ENCODE peak calls at places on chromosomes 5 and 9, in ten cellular contexts. One of them, this sample, is unnamed.

GRCh38 chr9:90783552-90783951 is 18.1 kb upstream of the SYK start:
- DNase-seq in tibial nerve: no peak
- DNase-seq in cerebellar cortex: no peak
- DNase-seq in RPMI8226: no peak
- DNase-seq in caudate nucleus: no peak
- DNase-seq in NCI-H1694: no peak
- DNase-seq in stimulated activated CD4-positive, alpha-beta T cell treated with anti-CD3 and anti-CD28 coated beads, TNF-alpha, amount 100 ng/mL, for 4 hours: no peak
- DNase-seq in NCI-H1092: no peak
- DNase-seq in HFF-Myc: no peak
- DNase-seq in T1000: no peak
- DNase-seq in this sample: no peak

GRCh38 chr5:124394700-124395099 is 351.7 kb downstream of the ZNF608 start:
- DNase-seq in tibial nerve: no peak
- DNase-seq in cerebellar cortex: peak; percentile 5
- DNase-seq in RPMI8226: no peak
- DNase-seq in caudate nucleus: no peak
- DNase-seq in NCI-H1694: no peak
- DNase-seq in stimulated activated CD4-positive, alpha-beta T cell treated with anti-CD3 and anti-CD28 coated beads, TNF-alpha, amount 100 ng/mL, for 4 hours: no peak
- DNase-seq in NCI-H1092: no peak
- DNase-seq in HFF-Myc: no peak
- DNase-seq in T1000: no peak
- DNase-seq in this sample: no peak

GRCh38 chr9:38484076-38484637 is 59.9 kb upstream of the IGFBPL1 start:
- DNase-seq in tibial nerve: no peak
- DNase-seq in cerebellar cortex: no peak
- DNase-seq in RPMI8226: no peak
- DNase-seq in caudate nucleus: no peak
- DNase-seq in NCI-H1694: peak; percentile 2
- DNase-seq in stimulated activated CD4-positive, alpha-beta T cell treated with anti-CD3 and anti-CD28 coated beads, TNF-alpha, amount 100 ng/mL, for 4 hours: no peak
- DNase-seq in NCI-H1092: peak; percentile 7
- DNase-seq in HFF-Myc: no peak
- DNase-seq in T1000: no peak
- DNase-seq in this sample: no peak

GRCh38 chr5:153799466-153799865 is 239.2 kb downstream of the FAM114A2 start:
- DNase-seq in tibial nerve: no peak
- DNase-seq in cerebellar cortex: no peak
- DNase-seq in RPMI8226: no peak
- DNase-seq in caudate nucleus: no peak
- DNase-seq in NCI-H1694: no peak
- DNase-seq in stimulated activated CD4-positive, alpha-beta T cell treated with anti-CD3 and anti-CD28 coated beads, TNF-alpha, amount 100 ng/mL, for 4 hours: no peak
- DNase-seq in NCI-H1092: no peak
- DNase-seq in HFF-Myc: no peak
- DNase-seq in T1000: no peak
- DNase-seq in this sample: no peak

GRCh38 chr5:82050955-82051354 is 79.1 kb downstream of the ATG10 start:
- DNase-seq in tibial nerve: no peak
- DNase-seq in cerebellar cortex: no peak
- DNase-seq in RPMI8226: no peak
- DNase-seq in caudate nucleus: no peak
- DNase-seq in NCI-H1694: no peak
- DNase-seq in stimulated activated CD4-positive, alpha-beta T cell treated with anti-CD3 and anti-CD28 coated beads, TNF-alpha, amount 100 ng/mL, for 4 hours: no peak
- DNase-seq in NCI-H1092: no peak
- DNase-seq in HFF-Myc: no peak
- DNase-seq in T1000: no peak
- DNase-seq in this sample: no peak

GRCh38 chr5:156109317-156110023 is 217.5 kb upstream of the SGCD start:
- DNase-seq in tibial nerve: no peak
- DNase-seq in cerebellar cortex: no peak
- DNase-seq in RPMI8226: no peak
- DNase-seq in caudate nucleus: no peak
- DNase-seq in NCI-H1694: no peak
- DNase-seq in stimulated activated CD4-positive, alpha-beta T cell treated with anti-CD3 and anti-CD28 coated beads, TNF-alpha, amount 100 ng/mL, for 4 hours: no peak
- DNase-seq in NCI-H1092: no peak
- DNase-seq in HFF-Myc: no peak
- DNase-seq in T1000: no peak
- DNase-seq in this sample: no peak

GRCh38 chr9:76646249-76646648 is 118.0 kb upstream of the PCA3 start:
- DNase-seq in tibial nerve: no peak
- DNase-seq in cerebellar cortex: peak; percentile 97
- DNase-seq in RPMI8226: no peak
- DNase-seq in caudate nucleus: no peak
- DNase-seq in NCI-H1694: no peak
- DNase-seq in stimulated activated CD4-positive, alpha-beta T cell treated with anti-CD3 and anti-CD28 coated beads, TNF-alpha, amount 100 ng/mL, for 4 hours: no peak
- DNase-seq in NCI-H1092: peak; percentile 83
- DNase-seq in HFF-Myc: no peak
- DNase-seq in T1000: no peak
- DNase-seq in this sample: no peak

GRCh38 chr9:72364679-72365524 is at the start of gene ZFAND5:
- DNase-seq in tibial nerve: peak; percentile 99
- DNase-seq in cerebellar cortex: peak; percentile 99
- DNase-seq in RPMI8226: peak; percentile 95
- DNase-seq in caudate nucleus: peak; percentile 98
- DNase-seq in NCI-H1694: peak; percentile 90
- DNase-seq in stimulated activated CD4-positive, alpha-beta T cell treated with anti-CD3 and anti-CD28 coated beads, TNF-alpha, amount 100 ng/mL, for 4 hours: peak; percentile 92
- DNase-seq in NCI-H1092: peak; percentile 97
- DNase-seq in HFF-Myc: peak; percentile 83
- DNase-seq in T1000: peak; percentile 95
- DNase-seq in this sample: peak; percentile 90

GRCh38 chr5:104800440-104801048 is 1238.0 kb upstream of the NUDT12 start:
- DNase-seq in tibial nerve: no peak
- DNase-seq in cerebellar cortex: no peak
- DNase-seq in RPMI8226: peak; percentile 42
- DNase-seq in caudate nucleus: no peak
- DNase-seq in NCI-H1694: no peak
- DNase-seq in stimulated activated CD4-positive, alpha-beta T cell treated with anti-CD3 and anti-CD28 coated beads, TNF-alpha, amount 100 ng/mL, for 4 hours: no peak
- DNase-seq in NCI-H1092: no peak
- DNase-seq in HFF-Myc: no peak
- DNase-seq in T1000: no peak
- DNase-seq in this sample: no peak

GRCh38 chr9:121321039-121321503 is 49.0 kb downstream of the STOM start:
- DNase-seq in tibial nerve: no peak
- DNase-seq in cerebellar cortex: no peak
- DNase-seq in RPMI8226: no peak
- DNase-seq in caudate nucleus: no peak
- DNase-seq in NCI-H1694: no peak
- DNase-seq in stimulated activated CD4-positive, alpha-beta T cell treated with anti-CD3 and anti-CD28 coated beads, TNF-alpha, amount 100 ng/mL, for 4 hours: no peak
- DNase-seq in NCI-H1092: no peak
- DNase-seq in HFF-Myc: no peak
- DNase-seq in T1000: no peak
- DNase-seq in this sample: no peak

GRCh38 chr5:1633605-1634336 is 110.0 kb upstream of the LPCAT1 start:
- DNase-seq in tibial nerve: peak; percentile 54
- DNase-seq in cerebellar cortex: peak; percentile 76
- DNase-seq in RPMI8226: peak; percentile 87
- DNase-seq in caudate nucleus: peak; percentile 55
- DNase-seq in NCI-H1694: peak; percentile 72
- DNase-seq in stimulated activated CD4-positive, alpha-beta T cell treated with anti-CD3 and anti-CD28 coated beads, TNF-alpha, amount 100 ng/mL, for 4 hours: peak; percentile 55
- DNase-seq in NCI-H1092: peak; percentile 55
- DNase-seq in HFF-Myc: peak; percentile 35
- DNase-seq in T1000: no peak
- DNase-seq in this sample: peak; percentile 49

GRCh38 chr5:135718151-135718550 is 116.3 kb upstream of the SLC25A48 start:
- DNase-seq in tibial nerve: no peak
- DNase-seq in cerebellar cortex: no peak
- DNase-seq in RPMI8226: no peak
- DNase-seq in caudate nucleus: no peak
- DNase-seq in NCI-H1694: no peak
- DNase-seq in stimulated activated CD4-positive, alpha-beta T cell treated with anti-CD3 and anti-CD28 coated beads, TNF-alpha, amount 100 ng/mL, for 4 hours: no peak
- DNase-seq in NCI-H1092: no peak
- DNase-seq in HFF-Myc: no peak
- DNase-seq in T1000: no peak
- DNase-seq in this sample: no peak

GRCh38 chr5:65480306-65480865 is 1.3 kb downstream of the ADAMTS6 start:
- DNase-seq in tibial nerve: peak; percentile 61
- DNase-seq in cerebellar cortex: peak; percentile 29
- DNase-seq in RPMI8226: peak; percentile 76
- DNase-seq in caudate nucleus: no peak
- DNase-seq in NCI-H1694: no peak
- DNase-seq in stimulated activated CD4-positive, alpha-beta T cell treated with anti-CD3 and anti-CD28 coated beads, TNF-alpha, amount 100 ng/mL, for 4 hours: no peak
- DNase-seq in NCI-H1092: peak; percentile 1
- DNase-seq in HFF-Myc: peak; percentile 80
- DNase-seq in T1000: no peak
- DNase-seq in this sample: peak; percentile 12

GRCh38 chr9:112013261-112013660 is 116.6 kb downstream of the UGCG start:
- DNase-seq in tibial nerve: no peak
- DNase-seq in cerebellar cortex: no peak
- DNase-seq in RPMI8226: no peak
- DNase-seq in caudate nucleus: no peak
- DNase-seq in NCI-H1694: no peak
- DNase-seq in stimulated activated CD4-positive, alpha-beta T cell treated with anti-CD3 and anti-CD28 coated beads, TNF-alpha, amount 100 ng/mL, for 4 hours: no peak
- DNase-seq in NCI-H1092: no peak
- DNase-seq in HFF-Myc: no peak
- DNase-seq in T1000: no peak
- DNase-seq in this sample: no peak

GRCh38 chr9:13064676-13065075 is 214.8 kb downstream of the MPDZ start:
- DNase-seq in tibial nerve: no peak
- DNase-seq in cerebellar cortex: no peak
- DNase-seq in RPMI8226: no peak
- DNase-seq in caudate nucleus: no peak
- DNase-seq in NCI-H1694: no peak
- DNase-seq in stimulated activated CD4-positive, alpha-beta T cell treated with anti-CD3 and anti-CD28 coated beads, TNF-alpha, amount 100 ng/mL, for 4 hours: no peak
- DNase-seq in NCI-H1092: no peak
- DNase-seq in HFF-Myc: no peak
- DNase-seq in T1000: no peak
- DNase-seq in this sample: no peak

GRCh38 chr5:1106385-1107166 is 5.3 kb downstream of the SLC12A7 start:
- DNase-seq in tibial nerve: no peak
- DNase-seq in cerebellar cortex: no peak
- DNase-seq in RPMI8226: no peak
- DNase-seq in caudate nucleus: no peak
- DNase-seq in NCI-H1694: no peak
- DNase-seq in stimulated activated CD4-positive, alpha-beta T cell treated with anti-CD3 and anti-CD28 coated beads, TNF-alpha, amount 100 ng/mL, for 4 hours: no peak
- DNase-seq in NCI-H1092: no peak
- DNase-seq in HFF-Myc: no peak
- DNase-seq in T1000: no peak
- DNase-seq in this sample: no peak

GRCh38 chr5:14896091-14896490 is 24.5 kb upstream of the ANKH start:
- DNase-seq in tibial nerve: no peak
- DNase-seq in cerebellar cortex: no peak
- DNase-seq in RPMI8226: no peak
- DNase-seq in caudate nucleus: no peak
- DNase-seq in NCI-H1694: no peak
- DNase-seq in stimulated activated CD4-positive, alpha-beta T cell treated with anti-CD3 and anti-CD28 coated beads, TNF-alpha, amount 100 ng/mL, for 4 hours: no peak
- DNase-seq in NCI-H1092: no peak
- DNase-seq in HFF-Myc: no peak
- DNase-seq in T1000: no peak
- DNase-seq in this sample: no peak

GRCh38 chr5:123874600-123875201 is 362.7 kb downstream of the CSNK1G3 start:
- DNase-seq in tibial nerve: no peak
- DNase-seq in cerebellar cortex: peak; percentile 46
- DNase-seq in RPMI8226: no peak
- DNase-seq in caudate nucleus: peak; percentile 6
- DNase-seq in NCI-H1694: no peak
- DNase-seq in stimulated activated CD4-positive, alpha-beta T cell treated with anti-CD3 and anti-CD28 coated beads, TNF-alpha, amount 100 ng/mL, for 4 hours: no peak
- DNase-seq in NCI-H1092: peak; percentile 5
- DNase-seq in HFF-Myc: no peak
- DNase-seq in T1000: no peak
- DNase-seq in this sample: no peak

GRCh38 chr5:123181394-123181801 is 92.4 kb downstream of the PRDM6 start:
- DNase-seq in tibial nerve: no peak
- DNase-seq in cerebellar cortex: no peak
- DNase-seq in RPMI8226: no peak
- DNase-seq in caudate nucleus: no peak
- DNase-seq in NCI-H1694: no peak
- DNase-seq in stimulated activated CD4-positive, alpha-beta T cell treated with anti-CD3 and anti-CD28 coated beads, TNF-alpha, amount 100 ng/mL, for 4 hours: no peak
- DNase-seq in NCI-H1092: no peak
- DNase-seq in HFF-Myc: no peak
- DNase-seq in T1000: no peak
- DNase-seq in this sample: no peak